ENCODE peak calls at places on chromosomes 2 and 18, in six cellular contexts. M is transverse colon, D is heart left ventricle, Q is K562, G is Peyer's patch, N is endothelial cell of umbilical vein. U is an unnamed sample.

GRCh38 chr2:72026819-72027425 is 120.7 kb downstream of the CYP26B1 start:
- DNase-seq in G (no peak), Q (no peak), N (no peak), D (no peak), M (no peak), U (no peak)

GRCh38 chr2:62354771-62355550 is 151.0 kb downstream of the TMEM17 start:
- DNase-seq in M (no peak), G (no peak), Q (no peak), N (no peak), D (no peak), U (no peak)

GRCh38 chr18:79585395-79586370 is 93.9 kb upstream of the CTDP1 start:
- DNase-seq in Q (peak), D (peak), N (no peak), G (no peak), M (peak), U (no peak)

GRCh38 chr2:109612991-109613921 is 510 bp downstream of the SEPTIN10 start:
- DNase-seq in G (no peak), N (peak), M (peak), Q (no peak), D (peak), U (peak)

GRCh38 chr18:50707841-50708240 is 112.0 kb downstream of the MRO start:
- DNase-seq in G (no peak), N (no peak), M (no peak), D (no peak), Q (no peak), U (no peak)

GRCh38 chr18:75124551-75124950 is 84.4 kb downstream of the PTGR3 start:
- DNase-seq in M (no peak), N (no peak), G (no peak), Q (no peak), D (no peak), U (no peak)

GRCh38 chr2:103638978-103639377 is 877.1 kb downstream of the TMEM182 start:
- DNase-seq in Q (no peak), M (no peak), D (no peak), G (no peak), N (no peak), U (no peak)

GRCh38 chr18:34222396-34223163 is 2.1 kb downstream of the NOL4 start:
- DNase-seq in M (no peak), N (peak), D (peak), Q (no peak), G (no peak), U (no peak)

GRCh38 chr2:72142743-72143440 is 4.8 kb downstream of the CYP26B1 start:
- DNase-seq in G (peak), Q (no peak), D (peak), M (peak), N (peak), U (peak)

GRCh38 chr2:71613566-71613952 is 160.2 kb downstream of the DYSF start:
- DNase-seq in G (no peak), N (no peak), D (no peak), Q (no peak), M (no peak), U (no peak)

DNA sequence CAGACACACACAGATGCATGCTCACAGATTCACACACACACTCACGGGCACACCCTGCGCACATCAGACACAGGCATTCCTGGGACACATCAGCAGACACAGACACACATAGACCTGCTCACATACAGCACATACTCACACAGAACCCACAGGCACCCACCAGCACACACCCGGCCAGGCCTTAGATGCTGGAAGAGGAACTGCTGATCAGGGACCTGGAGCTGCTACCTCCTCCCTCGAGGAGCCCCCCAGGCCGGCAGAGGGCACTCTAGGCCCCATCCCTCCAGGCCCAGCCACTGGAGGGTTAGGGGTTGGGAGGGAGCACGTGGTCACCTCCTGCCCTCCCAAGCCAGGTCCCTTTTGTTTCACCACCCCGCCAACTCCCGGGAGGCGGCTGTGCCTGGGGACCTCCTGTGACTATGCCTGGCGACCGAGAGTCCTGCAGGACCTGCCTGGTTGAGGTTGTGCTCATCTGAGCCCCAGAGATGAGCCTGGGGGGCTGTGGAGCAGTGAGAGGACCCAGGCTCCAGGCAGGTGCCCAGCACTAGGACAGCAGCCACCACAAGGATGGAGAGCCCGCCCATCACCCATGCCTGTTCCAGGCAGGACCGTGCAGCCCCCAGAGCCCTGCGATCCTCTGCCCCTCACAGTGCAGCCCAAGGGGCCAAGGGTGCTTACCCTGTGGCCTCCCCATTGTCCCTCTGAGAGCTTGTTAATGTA is 21.0 kb upstream of the PTMA start:
- DNase-seq in N (peak), Q (peak), D (peak), G (peak), M (peak), U (peak)
- TF ChIP-seq POLR2A in N (no peak), Q (peak), D (no peak), G (no peak), M (no peak), U (no peak)

GRCh38 chr2:26411419-26411818 is 9.7 kb downstream of the DRC1 start:
- DNase-seq in M (no peak), G (no peak), Q (peak), N (no peak), D (no peak), U (no peak)

GRCh38 chr2:26410764-26411243 is 9.1 kb downstream of the DRC1 start:
- DNase-seq in G (no peak), Q (peak), N (no peak), M (no peak), D (no peak), U (no peak)

GRCh38 chr2:26414291-26414690 is 12.6 kb downstream of the DRC1 start:
- DNase-seq in Q (no peak), N (no peak), D (no peak), M (no peak), G (no peak), U (no peak)

GRCh38 chr2:26409785-26410184 is 8.1 kb downstream of the DRC1 start:
- DNase-seq in N (no peak), M (no peak), G (no peak), D (no peak), Q (no peak), U (no peak)

GRCh38 chr2:26412091-26412673 is 10.5 kb downstream of the DRC1 start:
- DNase-seq in G (no peak), D (no peak), Q (peak), M (no peak), N (no peak), U (no peak)
- TF ChIP-seq POLR2A in G (no peak), D (no peak), Q (peak), M (no peak), N (no peak), U (no peak)

GRCh38 chr18:22543764-22544163 is 126.0 kb upstream of the CTAGE1 start:
- DNase-seq in D (no peak), G (no peak), N (no peak), Q (no peak), M (no peak), U (no peak)

GRCh38 chr18:22538463-22538862 is 120.7 kb upstream of the CTAGE1 start:
- DNase-seq in G (no peak), N (no peak), D (peak), Q (no peak), M (no peak), U (peak)

GRCh38 chr18:22539045-22539444 is 121.3 kb upstream of the CTAGE1 start:
- DNase-seq in N (no peak), Q (no peak), G (no peak), M (no peak), D (peak), U (peak)

GRCh38 chr18:22542400-22542835 is 124.7 kb upstream of the CTAGE1 start:
- DNase-seq in Q (no peak), G (no peak), M (no peak), N (no peak), D (no peak), U (peak)

DNA sequence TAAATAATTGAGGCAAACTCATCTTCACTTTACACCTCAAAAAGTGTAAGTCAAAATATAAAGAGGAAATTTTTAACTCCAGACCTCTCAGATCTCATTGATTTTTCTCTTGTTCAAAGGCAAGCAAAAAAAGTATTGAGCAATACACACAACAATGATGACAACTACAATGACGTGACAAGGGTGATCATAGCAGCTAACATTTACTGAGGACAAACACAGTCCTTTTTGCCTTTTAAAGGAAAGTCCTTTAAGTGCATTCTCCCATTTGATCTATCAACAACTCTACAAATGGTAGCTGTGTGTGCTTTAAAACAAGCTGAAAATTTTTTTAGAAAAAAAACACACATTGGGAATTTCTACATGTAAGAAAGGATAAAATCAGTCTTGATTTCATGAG is 123.5 kb upstream of the CTAGE1 start:
- DNase-seq in G (no peak), D (no peak), Q (no peak), M (no peak), N (no peak), U (no peak)
- TF ChIP-seq POLR2A in G (no peak), D (no peak), Q (no peak), M (no peak), N (no peak), U (no peak)

DNA sequence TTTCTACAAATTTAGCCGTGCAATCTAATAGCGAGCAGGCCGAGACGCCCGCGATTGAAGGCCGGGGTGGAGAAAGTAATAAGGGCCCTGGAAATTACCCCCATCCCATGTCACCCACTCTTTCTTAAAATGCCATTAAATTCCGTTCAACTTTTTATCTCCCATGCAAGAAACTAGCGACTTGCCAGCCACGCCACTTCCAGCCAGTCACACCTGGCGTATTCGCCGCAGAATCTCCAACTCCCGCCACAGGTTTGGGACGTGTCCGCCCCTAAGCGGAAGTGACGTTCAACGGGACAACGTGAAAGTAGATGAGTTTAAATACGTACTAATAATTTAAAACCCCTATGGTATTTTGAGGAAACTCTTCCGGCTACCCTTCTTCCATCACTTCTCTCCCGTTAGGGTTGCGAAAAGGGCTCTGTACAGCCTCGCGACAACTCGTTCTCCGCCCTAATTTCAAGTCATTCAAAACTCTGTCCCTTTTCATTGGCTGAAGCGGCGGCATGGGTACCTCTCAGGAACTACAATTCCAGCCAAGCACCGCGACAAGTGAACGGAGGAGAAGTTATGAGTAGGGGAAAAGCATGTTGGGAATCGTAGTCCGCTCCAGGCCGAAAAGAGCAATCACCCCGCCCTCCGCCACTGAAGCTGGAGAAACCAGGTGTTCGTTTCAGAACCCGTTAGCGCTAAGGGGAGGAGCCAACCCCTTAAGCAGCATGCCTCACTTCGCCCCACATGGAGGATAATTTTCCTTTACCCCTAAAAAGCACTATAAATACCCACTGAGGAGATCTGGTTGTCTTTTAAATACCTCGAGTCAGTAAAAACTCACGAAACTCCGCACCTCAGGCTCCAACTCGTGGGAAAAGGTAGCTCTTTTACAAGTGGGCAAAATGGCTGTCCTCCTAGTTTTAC is at the start of gene ZRANB3:
- DNase-seq in M (peak), N (peak), D (peak), Q (peak), G (peak), U (peak)
- TF ChIP-seq POLR2A in M (no peak), N (peak), D (no peak), Q (peak), G (no peak), U (no peak)

GRCh38 chr2:200944467-200945394 is 18.7 kb downstream of the ORC2 start:
- DNase-seq in N (peak), M (peak), G (no peak), Q (peak), D (no peak), U (peak)
- TF ChIP-seq POLR2A in N (no peak), M (no peak), G (no peak), Q (no peak), D (no peak), U (no peak)

GRCh38 chr2:231395188-231396057 is at the start of gene B3GNT7:
- DNase-seq in G (peak), M (peak), N (no peak), Q (no peak), D (no peak), U (no peak)
- TF ChIP-seq POLR2A in G (no peak), M (no peak), N (no peak), Q (no peak), D (no peak), U (no peak)

GRCh38 chr18:51941999-51942398 is 398.0 kb upstream of the DCC start:
- DNase-seq in D (no peak), Q (no peak), M (no peak), N (no peak), G (no peak), U (no peak)

GRCh38 chr18:51946946-51947345 is 393.1 kb upstream of the DCC start:
- DNase-seq in Q (no peak), G (no peak), D (no peak), N (no peak), M (no peak), U (no peak)

GRCh38 chr18:51943281-51943680 is 396.7 kb upstream of the DCC start:
- DNase-seq in G (no peak), N (no peak), M (no peak), D (no peak), Q (no peak), U (no peak)
- TF ChIP-seq POLR2A in G (no peak), N (no peak), M (no peak), D (no peak), Q (no peak), U (no peak)

DNA sequence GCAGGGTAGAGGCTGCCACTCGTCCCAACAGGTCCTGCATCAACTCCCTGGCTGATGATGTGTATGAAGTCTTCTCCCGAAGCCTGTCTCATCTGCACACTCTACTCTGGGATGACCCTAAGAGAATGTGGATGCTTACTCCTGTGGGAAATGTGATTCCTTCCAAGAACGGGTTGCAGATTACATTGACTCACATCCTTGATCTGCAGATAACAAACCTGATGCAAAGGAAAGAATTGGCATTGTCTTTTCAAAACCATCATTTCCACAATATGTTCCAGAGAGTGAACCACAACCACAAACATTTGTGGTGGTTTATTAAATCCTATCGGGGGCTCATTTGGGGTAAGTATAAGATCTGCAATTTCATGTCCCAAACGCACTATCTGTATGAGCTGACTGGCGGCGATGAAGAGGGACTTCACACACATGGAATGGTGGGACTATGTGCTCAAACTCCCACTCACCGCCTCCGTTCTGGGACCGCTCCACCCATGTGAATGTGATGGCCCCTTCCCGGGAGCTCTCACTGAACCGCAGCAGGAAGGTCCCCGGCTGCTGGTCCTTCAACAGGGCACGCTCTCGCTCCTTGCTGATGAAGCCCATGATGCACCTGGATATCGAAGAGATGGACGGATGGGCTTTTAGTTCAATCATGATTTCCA is 35.5 kb downstream of the STAT1 start:
- DNase-seq in D (no peak), G (no peak), Q (no peak), M (no peak), N (peak), U (no peak)
- TF ChIP-seq POLR2A in D (no peak), G (no peak), Q (no peak), M (no peak), N (peak), U (no peak)

DNA sequence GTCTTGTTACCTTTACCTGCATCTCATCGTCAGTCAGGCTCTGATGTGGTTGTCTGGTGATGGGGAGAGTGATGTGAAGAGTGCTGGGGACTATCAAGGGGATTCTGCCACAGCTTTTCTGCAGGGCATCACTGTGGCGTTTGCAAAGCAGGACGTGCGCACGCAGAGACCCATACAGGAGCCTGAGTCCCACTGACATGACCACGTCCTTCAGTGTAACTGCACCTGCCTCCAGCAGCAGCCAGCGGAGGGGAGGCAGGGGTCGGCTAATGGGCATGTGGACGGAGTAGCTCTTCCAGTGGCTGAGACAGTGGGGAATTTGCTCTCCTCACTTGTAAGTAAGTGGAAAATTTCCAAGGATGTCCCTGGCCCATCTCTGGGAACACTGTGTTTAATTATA is 6.5 kb downstream of the ALKAL2 start:
- DNase-seq in M (no peak), G (no peak), N (no peak), Q (no peak), D (no peak), U (no peak)
- TF ChIP-seq POLR2A in M (no peak), G (no peak), N (no peak), Q (no peak), D (no peak), U (no peak)

U was measured in adrenal gland.